ENCODE peak calls at places on chromosomes 2 and 18, in four cellular contexts. N is memory B cell; Z is hypothalamus; X is naive thymus-derived CD4-positive, alpha-beta T cell. U is an unnamed sample.

GRCh38 chr2:125681576-125681975 is 974.4 kb upstream of the GYPC start:
- DNase-seq in X (no peak), Z (no peak), N (no peak), U (no peak)

GRCh38 chr2:64797881-64798590 is 144.3 kb upstream of the SERTAD2 start:
- DNase-seq in X (no peak), Z (no peak), N (no peak), U (no peak)

GRCh38 chr2:28163627-28164279 is 228.9 kb upstream of the FOSL2 start:
- DNase-seq in X (no peak), N (no peak), Z (no peak), U (no peak)

GRCh38 chr2:152472524-152472923 is 137.6 kb downstream of the FMNL2 start:
- DNase-seq in X (no peak), Z (no peak), N (no peak), U (no peak)

GRCh38 chr2:230925443-230925878 is 419 bp upstream of the GPR55 start:
- DNase-seq in N (no peak), Z (no peak), X (peak; percentile 7), U (no peak)

GRCh38 chr2:191012845-191013616 is 940 bp downstream of the STAT1 start:
- DNase-seq in N (no peak), Z (no peak), X (no peak), U (no peak)

GRCh38 chr18:38751897-38752296 is 1186.3 kb upstream of the CELF4 start:
- DNase-seq in N (no peak), Z (peak; percentile 21), X (no peak), U (no peak)

GRCh38 chr2:38237311-38237710 is 139.8 kb downstream of the ATL2 start:
- DNase-seq in Z (no peak), X (no peak), N (no peak), U (no peak)

GRCh38 chr18:295756-296155 is 27.9 kb upstream of the THOC1 start:
- DNase-seq in N (no peak), X (no peak), Z (no peak), U (no peak)

GRCh38 chr2:52704251-52704650 is 1063.4 kb upstream of the CHAC2 start:
- DNase-seq in Z (no peak), N (no peak), X (no peak), U (no peak)

GRCh38 chr18:36185901-36186460 is 1.3 kb upstream of the MOCOS start:
- DNase-seq in Z (no peak), N (no peak), X (no peak), U (no peak)

GRCh38 chr18:50662177-50662576 is 102.3 kb downstream of the MAPK4 start:
- DNase-seq in Z (no peak), X (no peak), N (no peak), U (no peak)

GRCh38 chr2:37783545-37783944 is 112.1 kb upstream of the CDC42EP3 start:
- DNase-seq in N (no peak), X (no peak), Z (no peak), U (no peak)